ENCODE peak calls at places on chromosomes 11 and 22, in nine cellular contexts. Q, O, M, Z, V, L, C, X and T are unnamed samples.

GRCh38 chr22:46636221-46637002 is 16.2 kb downstream of the GRAMD4 start:
- DNase-seq in O (no peak), Q (no peak), V (peak), C (peak), M (no peak), Z (peak), L (no peak), X (no peak), T (no peak)

GRCh38 chr22:20034143-20034542 is 13.2 kb downstream of the TANGO2 start:
- DNase-seq in Q (peak), M (no peak), L (no peak), Z (peak), O (no peak), X (no peak), C (no peak), V (no peak), T (no peak)

GRCh38 chr11:59206635-59207034 is 6.1 kb downstream of the MPEG1 start:
- DNase-seq in Z (peak), O (peak), C (peak), Q (peak), X (peak), V (peak), L (peak), M (peak), T (peak)

GRCh38 chr11:110531056-110531756 is 101.5 kb downstream of the FDX1 start:
- DNase-seq in Q (no peak), C (no peak), X (no peak), L (no peak), O (no peak), M (no peak), V (no peak), Z (peak), T (no peak)

GRCh38 chr22:44359496-44360110 is 46.9 kb upstream of the SHISAL1 start:
- DNase-seq in V (no peak), C (no peak), M (no peak), Q (no peak), X (no peak), O (no peak), L (no peak), Z (no peak), T (no peak)

GRCh38 chr11:723120-723883 is 17.3 kb downstream of the EPS8L2 start:
- DNase-seq in Z (peak), M (peak), V (peak), Q (peak), L (no peak), X (peak), O (peak), C (peak), T (peak)

GRCh38 chr11:44899959-44900358 is 50.7 kb downstream of the TP53I11 start:
- DNase-seq in C (peak), O (peak), M (peak), L (peak), V (peak), Z (peak), Q (peak), X (no peak), T (peak)

GRCh38 chr22:38871360-38872171 is 450 bp downstream of the CBX6 start:
- DNase-seq in O (no peak), Z (peak), M (peak), Q (peak), C (peak), L (no peak), V (peak), X (peak), T (no peak)

GRCh38 chr11:9219115-9219514 is 46.0 kb downstream of the DENND5A start:
- DNase-seq in M (no peak), X (no peak), O (no peak), Z (peak), V (no peak), Q (no peak), C (no peak), L (no peak), T (no peak)

GRCh38 chr22:25668437-25668836 is 73.6 kb upstream of the MYO18B start:
- DNase-seq in X (no peak), M (no peak), V (no peak), C (no peak), Z (peak), Q (no peak), O (peak), L (no peak), T (no peak)

GRCh38 chr11:108498046-108498815 is at the start of gene POGLUT3:
- DNase-seq in M (peak), Z (peak), X (peak), O (peak), V (peak), Q (no peak), L (no peak), C (peak), T (peak)

GRCh38 chr11:68014157-68014965 is 4.2 kb downstream of the ALDH3B1 start:
- DNase-seq in L (peak), M (no peak), X (no peak), V (no peak), O (no peak), C (no peak), Z (peak), Q (no peak), T (peak)

GRCh38 chr11:1181858-1182535 is 24.2 kb downstream of the MUC5AC start:
- DNase-seq in M (no peak), L (no peak), O (no peak), C (no peak), Z (no peak), Q (no peak), X (no peak), V (no peak), T (no peak)

GRCh38 chr22:31122532-31123291 is at the start of gene INPP5J:
- DNase-seq in V (peak), C (peak), Q (no peak), M (no peak), O (peak), L (peak), Z (peak), X (peak), T (peak)

GRCh38 chr11:14446701-14447169 is 52.9 kb downstream of the COPB1 start:
- DNase-seq in L (no peak), M (no peak), Z (peak), X (no peak), C (no peak), O (no peak), V (no peak), Q (no peak), T (peak)

GRCh38 chr11:121249039-121249663 is 43.4 kb upstream of the SC5D start:
- DNase-seq in L (peak), Q (peak), X (peak), O (peak), Z (peak), C (peak), V (peak), M (peak), T (peak)

GRCh38 chr11:8097062-8097814 is 16.2 kb downstream of the TUB start:
- DNase-seq in Q (no peak), X (no peak), O (no peak), Z (peak), C (no peak), L (no peak), M (no peak), V (no peak), T (no peak)

GRCh38 chr11:122523841-122524531 is 131.5 kb upstream of the UBASH3B start:
- DNase-seq in Q (no peak), X (peak), V (peak), C (peak), Z (peak), O (peak), M (no peak), L (no peak), T (no peak)

GRCh38 chr11:130522284-130522961 is 74.0 kb downstream of the ADAMTS15 start:
- DNase-seq in Z (peak), L (peak), O (peak), C (peak), V (peak), X (peak), M (no peak), Q (no peak), T (peak)

GRCh38 chr11:74195828-74196227 is 24.7 kb downstream of the PPME1 start:
- DNase-seq in X (no peak), V (no peak), L (no peak), M (no peak), Q (no peak), C (no peak), O (no peak), Z (peak), T (peak)

GRCh38 chr11:128607819-128608218 is 20.5 kb upstream of the ETS1 start:
- DNase-seq in L (no peak), V (no peak), Q (no peak), C (no peak), M (no peak), X (peak), Z (no peak), O (no peak), T (peak)

GRCh38 chr11:12319734-12320387 is 57.5 kb upstream of the PARVA start:
- DNase-seq in M (peak), C (no peak), V (no peak), X (no peak), O (no peak), Z (no peak), L (no peak), Q (no peak), T (no peak)

GRCh38 chr11:72553748-72554147 is 119.4 kb upstream of the CLPB start:
- DNase-seq in O (no peak), C (peak), V (peak), Z (no peak), L (no peak), Q (peak), X (no peak), M (no peak), T (no peak)

GRCh38 chr11:898540-899190 is 11.9 kb downstream of the CHID1 start:
- DNase-seq in C (peak), V (peak), O (peak), L (no peak), Q (no peak), M (no peak), Z (peak), X (no peak), T (no peak)

GRCh38 chr11:85299247-85299646 is 327.9 kb downstream of the DLG2 start:
- DNase-seq in Z (peak), V (peak), M (no peak), C (no peak), L (no peak), O (no peak), X (peak), Q (no peak), T (peak)

GRCh38 chr11:122033631-122034030 is 82.4 kb downstream of the BLID start:
- DNase-seq in C (no peak), M (no peak), L (no peak), O (no peak), Z (no peak), V (no peak), Q (no peak), X (no peak), T (no peak)

GRCh38 chr11:111819161-111820058 is 52.0 kb downstream of the ALG9 start:
- DNase-seq in L (no peak), M (no peak), C (no peak), Q (no peak), X (peak), O (peak), Z (peak), V (no peak), T (no peak)

GRCh38 chr11:127103586-127104388 is 103.2 kb upstream of the KIRREL3 start:
- DNase-seq in L (no peak), M (no peak), Z (no peak), O (no peak), V (no peak), C (no peak), Q (no peak), X (no peak), T (no peak)

GRCh38 chr11:36362902-36363301 is 66.8 kb downstream of the PRR5L start:
- DNase-seq in Q (no peak), Z (peak), X (no peak), C (no peak), V (no peak), M (no peak), O (no peak), L (no peak), T (no peak)

GRCh38 chr11:120471131-120471530 is 40.4 kb upstream of the GRIK4 start:
- DNase-seq in L (no peak), Z (peak), V (no peak), Q (no peak), C (no peak), O (no peak), X (no peak), M (no peak), T (peak)

GRCh38 chr11:113477321-113477720 is 2.1 kb upstream of the DRD2 start:
- DNase-seq in X (no peak), Z (no peak), V (peak), O (peak), C (peak), L (no peak), M (no peak), Q (no peak), T (no peak)

GRCh38 chr22:38222797-38223119 is 21.0 kb downstream of the MAFF start:
- DNase-seq in X (no peak), Q (no peak), Z (no peak), V (no peak), O (no peak), C (no peak), M (no peak), L (no peak), T (no peak)

GRCh38 chr11:115985896-115986295 is 481.7 kb upstream of the CADM1 start:
- DNase-seq in V (no peak), Q (no peak), L (no peak), M (no peak), C (no peak), Z (no peak), X (no peak), O (no peak), T (no peak)

GRCh38 chr11:36012410-36012809 is 68.5 kb downstream of the LDLRAD3 start:
- DNase-seq in Z (peak), O (no peak), X (no peak), Q (no peak), M (no peak), L (no peak), V (no peak), C (no peak), T (peak)

GRCh38 chr22:32518848-32519247 is 44.2 kb downstream of the FBXO7 start:
- DNase-seq in M (no peak), X (no peak), V (peak), L (peak), C (no peak), Q (peak), O (no peak), Z (no peak), T (peak)

GRCh38 chr11:92867913-92868619 is 101.4 kb upstream of the MTNR1B start:
- DNase-seq in X (peak), M (no peak), C (no peak), Q (no peak), V (no peak), L (no peak), O (no peak), Z (no peak), T (no peak)

GRCh38 chr22:44033689-44034088 is 9.6 kb downstream of the PARVB start:
- DNase-seq in C (no peak), L (no peak), M (no peak), O (no peak), X (peak), V (peak), Z (no peak), Q (no peak), T (no peak)

GRCh38 chr22:23178512-23179254 is 1.6 kb upstream of the BCR start:
- DNase-seq in Q (peak), V (peak), X (peak), M (peak), Z (peak), L (peak), C (peak), O (peak), T (peak)
- H2AFZ ChIP-seq in Q (no peak), V (no peak), X (no peak), M (no peak), Z (peak), L (no peak), C (no peak), O (no peak), T (no peak)

DNA sequence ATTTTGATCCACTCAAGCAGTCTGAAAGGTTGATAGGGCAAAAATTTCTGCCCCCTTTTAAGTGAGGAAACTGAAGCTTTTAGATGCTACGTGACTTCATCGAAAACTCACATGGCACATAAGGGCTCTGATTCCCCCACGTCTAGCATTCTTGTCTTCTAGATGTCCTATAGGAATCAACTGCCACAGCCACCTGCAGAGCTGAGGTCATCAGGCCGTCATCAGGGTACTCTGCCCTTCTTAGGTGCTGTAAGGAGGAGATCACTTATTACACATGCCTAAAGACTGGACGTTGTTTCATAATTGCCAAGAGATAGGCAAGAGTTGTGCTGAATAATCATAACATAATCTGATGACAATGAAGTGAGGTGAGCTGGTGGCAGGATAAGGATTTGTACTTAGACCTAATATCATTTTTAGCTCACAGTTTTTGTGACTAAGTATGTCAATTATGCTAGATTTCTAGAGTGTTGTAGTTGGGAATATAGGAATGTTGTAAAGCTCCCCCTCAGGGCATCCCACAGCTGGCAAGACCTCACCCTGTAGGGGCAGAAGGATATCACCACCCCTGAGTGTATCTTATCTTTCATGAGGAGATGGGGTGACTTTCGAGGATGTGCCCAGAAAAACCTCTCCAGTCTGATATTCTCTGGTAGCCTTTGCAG is 349.4 kb downstream of the METTL15 start:
- DNase-seq in L (no peak), M (no peak), X (no peak), C (no peak), Z (no peak), O (no peak), V (no peak), Q (no peak), T (no peak)
- TF ChIP-seq EZH2phosphoT487 in L (no peak), M (no peak), X (no peak), C (no peak), Z (no peak), O (no peak), V (no peak), Q (no peak), T (no peak)

GRCh38 chr22:41544671-41545476 is 604 bp upstream of the POLR3H start:
- DNase-seq in O (no peak), X (no peak), L (no peak), C (peak), Q (no peak), Z (peak), M (no peak), V (no peak), T (no peak)
- H2AFZ ChIP-seq in O (peak), X (peak), L (peak), C (peak), Q (peak), Z (peak), M (peak), V (peak), T (peak)

DNA sequence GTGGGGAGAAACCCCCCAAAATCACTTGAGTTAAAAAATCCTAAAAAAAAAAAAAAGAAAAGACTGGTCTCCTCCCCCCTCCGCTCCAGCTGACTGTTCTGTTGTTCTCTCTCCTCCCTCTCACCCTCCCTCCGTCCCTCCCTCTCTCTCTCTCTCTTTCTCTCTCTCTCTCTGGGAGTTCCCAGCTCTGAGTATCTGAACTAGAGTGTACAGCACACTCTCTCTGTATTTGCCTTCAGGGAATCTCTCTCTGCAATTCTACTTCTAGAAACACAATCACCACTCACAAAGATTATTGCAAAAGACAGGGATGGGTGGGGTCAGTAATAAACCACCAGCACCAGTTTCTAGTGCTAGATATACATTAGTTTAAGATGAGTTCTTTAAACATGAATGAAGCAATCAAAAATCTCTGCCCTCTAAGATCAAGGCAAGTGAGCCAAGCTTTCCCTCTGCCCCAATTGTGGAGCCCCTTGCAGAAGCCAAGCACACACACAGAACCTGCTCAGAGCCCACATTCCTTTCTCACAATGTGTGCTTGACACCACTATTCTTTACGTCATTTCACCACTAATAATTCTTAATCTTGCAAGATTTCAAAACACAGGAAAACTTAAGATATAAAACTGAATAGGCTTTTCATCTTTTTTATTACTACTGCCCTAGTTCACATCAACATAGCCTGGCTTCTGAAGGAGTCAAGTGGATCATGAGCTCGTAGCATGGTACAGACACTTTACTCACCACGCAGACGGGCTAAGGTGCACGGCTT is 133.5 kb downstream of the RBFOX2 start:
- DNase-seq in Q (peak), C (peak), X (peak), V (no peak), Z (peak), O (peak), L (no peak), M (no peak), T (peak)
- TF ChIP-seq EZH2phosphoT487 in Q (no peak), C (no peak), X (no peak), V (no peak), Z (no peak), O (no peak), L (no peak), M (no peak), T (no peak)

DNA sequence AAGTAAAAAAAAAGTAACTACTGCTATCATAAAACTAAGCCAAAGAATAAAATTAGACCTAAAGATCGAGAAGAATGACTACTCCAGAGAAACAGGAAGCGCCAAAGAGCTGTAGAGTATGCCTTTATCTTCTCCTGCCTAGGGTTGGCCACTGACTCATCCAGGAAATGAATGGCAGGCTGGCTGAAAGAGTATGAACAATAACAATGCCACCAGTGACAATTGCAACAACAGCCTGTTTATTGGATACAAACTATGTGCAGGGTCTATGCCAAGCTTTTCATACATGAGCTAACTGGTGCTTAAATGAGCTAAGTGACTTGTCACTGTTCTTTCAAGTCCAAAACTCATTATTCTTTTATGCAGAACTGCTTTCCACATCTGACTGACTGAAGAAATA is 1153.2 kb upstream of the TENM4 start:
- DNase-seq in Q (no peak), V (no peak), O (no peak), L (no peak), C (no peak), Z (no peak), X (peak), M (no peak), T (peak)
- H2AFZ ChIP-seq in Q (no peak), V (no peak), O (no peak), L (no peak), C (no peak), Z (no peak), X (no peak), M (no peak), T (no peak)

DNA sequence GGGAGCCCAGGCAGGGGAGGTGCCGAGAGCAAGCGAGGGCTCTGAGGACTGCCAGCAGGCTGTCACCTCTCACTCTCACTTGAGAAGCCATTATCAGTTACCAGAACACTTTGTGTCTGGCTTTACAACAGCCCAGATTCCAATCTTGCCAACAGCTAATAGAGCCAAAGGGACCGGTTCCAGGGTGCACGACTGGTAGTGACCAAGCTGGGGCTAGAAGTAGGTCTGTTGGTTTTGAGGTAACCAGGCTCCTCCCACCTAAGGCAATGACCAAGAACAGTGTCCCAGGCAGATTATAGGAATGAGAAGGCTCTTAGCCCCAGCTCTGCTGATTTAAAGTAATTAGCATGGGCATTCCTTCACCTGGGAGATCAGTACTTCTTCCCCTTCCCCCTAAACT is 7.2 kb upstream of the IL10RA start:
- DNase-seq in O (peak), C (no peak), X (no peak), Q (no peak), L (no peak), M (no peak), Z (no peak), V (no peak), T (no peak)
- TF ChIP-seq EZH2phosphoT487 in O (no peak), C (no peak), X (no peak), Q (no peak), L (no peak), M (no peak), Z (no peak), V (no peak), T (no peak)